ENCODE peak calls at places on chromosomes 4 and X, in ten cellular contexts. One of them, this sample, is unnamed.

GRCh38 chrX:15349046-15349445 is 13.7 kb upstream of the PIGA start:
- DNase-seq in heart left ventricle: no peak
- DNase-seq in K562: peak; percentile 13
- DNase-seq in thyroid gland: peak; percentile 33
- DNase-seq in erythroblast: peak; percentile 66
- DNase-seq in lower leg skin: no peak
- DNase-seq in A549: peak; percentile 72
- DNase-seq in IMR-90: peak; percentile 73
- DNase-seq in GM12891: no peak
- DNase-seq in breast epithelium: no peak
- DNase-seq in this sample: no peak

GRCh38 chr4:2356123-2357069 is 62.0 kb downstream of the ZFYVE28 start:
- DNase-seq in heart left ventricle: no peak
- DNase-seq in K562: no peak
- DNase-seq in thyroid gland: no peak
- DNase-seq in erythroblast: no peak
- DNase-seq in lower leg skin: peak; percentile 65
- DNase-seq in A549: no peak
- DNase-seq in IMR-90: no peak
- DNase-seq in GM12891: no peak
- DNase-seq in breast epithelium: no peak
- DNase-seq in this sample: no peak

GRCh38 chr4:169311643-169312365 is 41.0 kb upstream of the SH3RF1 start:
- DNase-seq in heart left ventricle: no peak
- DNase-seq in K562: peak; percentile 33
- DNase-seq in thyroid gland: peak; percentile 29
- DNase-seq in erythroblast: peak; percentile 61
- DNase-seq in lower leg skin: no peak
- DNase-seq in A549: peak; percentile 45
- DNase-seq in IMR-90: peak; percentile 59
- DNase-seq in GM12891: no peak
- DNase-seq in breast epithelium: no peak
- DNase-seq in this sample: peak; percentile 40

GRCh38 chrX:84046403-84046984 is 141.5 kb downstream of the RPS6KA6 start:
- DNase-seq in heart left ventricle: no peak
- DNase-seq in K562: peak; percentile 4
- DNase-seq in thyroid gland: peak; percentile 25
- DNase-seq in erythroblast: peak; percentile 31
- DNase-seq in lower leg skin: no peak
- DNase-seq in A549: peak; percentile 53
- DNase-seq in IMR-90: peak; percentile 38
- DNase-seq in GM12891: no peak
- DNase-seq in breast epithelium: no peak
- DNase-seq in this sample: no peak

GRCh38 chrX:17595456-17596035 is 141.7 kb upstream of the SCML1 start:
- DNase-seq in heart left ventricle: no peak
- DNase-seq in K562: no peak
- DNase-seq in thyroid gland: no peak
- DNase-seq in erythroblast: no peak
- DNase-seq in lower leg skin: no peak
- DNase-seq in A549: peak; percentile 26
- DNase-seq in IMR-90: peak; percentile 62
- DNase-seq in GM12891: no peak
- DNase-seq in breast epithelium: no peak
- DNase-seq in this sample: no peak

GRCh38 chrX:48918644-48919340 is at the start of gene PIM2:
- DNase-seq in heart left ventricle: peak; percentile 92
- DNase-seq in K562: peak; percentile 87
- DNase-seq in thyroid gland: peak; percentile 95
- DNase-seq in erythroblast: peak; percentile 95
- DNase-seq in lower leg skin: peak; percentile 97
- DNase-seq in A549: peak; percentile 87
- DNase-seq in IMR-90: peak; percentile 82
- DNase-seq in GM12891: peak; percentile 73
- DNase-seq in breast epithelium: peak; percentile 92
- DNase-seq in this sample: peak; percentile 44

GRCh38 chr4:147987252-147987651 is 255.4 kb downstream of the ARHGAP10 start:
- DNase-seq in heart left ventricle: no peak
- DNase-seq in K562: no peak
- DNase-seq in thyroid gland: no peak
- DNase-seq in erythroblast: no peak
- DNase-seq in lower leg skin: no peak
- DNase-seq in A549: no peak
- DNase-seq in IMR-90: no peak
- DNase-seq in GM12891: no peak
- DNase-seq in breast epithelium: no peak
- DNase-seq in this sample: no peak

GRCh38 chr4:38948551-38948950 is 80.9 kb downstream of the FAM114A1 start:
- DNase-seq in heart left ventricle: no peak
- DNase-seq in K562: no peak
- DNase-seq in thyroid gland: no peak
- DNase-seq in erythroblast: no peak
- DNase-seq in lower leg skin: no peak
- DNase-seq in A549: peak; percentile 8
- DNase-seq in IMR-90: peak; percentile 95
- DNase-seq in GM12891: no peak
- DNase-seq in breast epithelium: no peak
- DNase-seq in this sample: peak; percentile 7

GRCh38 chrX:1422135-1422465 is 30.2 kb upstream of the SLC25A6 start:
- DNase-seq in heart left ventricle: no peak
- DNase-seq in K562: no peak
- DNase-seq in thyroid gland: no peak
- DNase-seq in erythroblast: no peak
- DNase-seq in lower leg skin: no peak
- DNase-seq in A549: no peak
- DNase-seq in IMR-90: no peak
- DNase-seq in GM12891: no peak
- DNase-seq in breast epithelium: no peak
- DNase-seq in this sample: no peak

GRCh38 chr4:57182132-57182874 is 72.1 kb upstream of the IGFBP7 start:
- DNase-seq in heart left ventricle: peak; percentile 76
- DNase-seq in K562: no peak
- DNase-seq in thyroid gland: peak; percentile 39
- DNase-seq in erythroblast: peak; percentile 14
- DNase-seq in lower leg skin: no peak
- DNase-seq in A549: no peak
- DNase-seq in IMR-90: no peak
- DNase-seq in GM12891: no peak
- DNase-seq in breast epithelium: no peak
- DNase-seq in this sample: no peak

GRCh38 chr4:139028191-139028661 is 12.6 kb downstream of the NOCT start:
- DNase-seq in heart left ventricle: peak; percentile 75
- DNase-seq in K562: no peak
- DNase-seq in thyroid gland: peak; percentile 93
- DNase-seq in erythroblast: no peak
- DNase-seq in lower leg skin: no peak
- DNase-seq in A549: no peak
- DNase-seq in IMR-90: no peak
- DNase-seq in GM12891: no peak
- DNase-seq in breast epithelium: no peak
- DNase-seq in this sample: no peak

GRCh38 chrX:152575331-152575730 is 62.4 kb upstream of the GABRQ start:
- DNase-seq in heart left ventricle: no peak
- DNase-seq in K562: no peak
- DNase-seq in thyroid gland: no peak
- DNase-seq in erythroblast: no peak
- DNase-seq in lower leg skin: no peak
- DNase-seq in A549: no peak
- DNase-seq in IMR-90: no peak
- DNase-seq in GM12891: no peak
- DNase-seq in breast epithelium: no peak
- DNase-seq in this sample: no peak

GRCh38 chr4:74535471-74535870 is 90.5 kb downstream of the AREG start:
- DNase-seq in heart left ventricle: no peak
- DNase-seq in K562: no peak
- DNase-seq in thyroid gland: no peak
- DNase-seq in erythroblast: no peak
- DNase-seq in lower leg skin: no peak
- DNase-seq in A549: no peak
- DNase-seq in IMR-90: no peak
- DNase-seq in GM12891: no peak
- DNase-seq in breast epithelium: no peak
- DNase-seq in this sample: no peak

GRCh38 chr4:186105721-186106335 is 1.3 kb downstream of the FAM149A start:
- DNase-seq in heart left ventricle: no peak
- DNase-seq in K562: no peak
- DNase-seq in thyroid gland: no peak
- DNase-seq in erythroblast: no peak
- DNase-seq in lower leg skin: no peak
- DNase-seq in A549: no peak
- DNase-seq in IMR-90: no peak
- DNase-seq in GM12891: no peak
- DNase-seq in breast epithelium: no peak
- DNase-seq in this sample: no peak
- TF ChIP-seq POLR2A in heart left ventricle: no peak
- TF ChIP-seq POLR2A in K562: no peak
- TF ChIP-seq POLR2A in thyroid gland: peak; percentile 35
- TF ChIP-seq POLR2A in erythroblast: no peak
- TF ChIP-seq POLR2A in lower leg skin: no peak
- TF ChIP-seq POLR2A in A549: no peak
- TF ChIP-seq POLR2A in IMR-90: no peak
- TF ChIP-seq POLR2A in GM12891: no peak
- TF ChIP-seq POLR2A in breast epithelium: no peak
- TF ChIP-seq POLR2A in this sample: no peak

GRCh38 chrX:103831803-103832544 is at the start of gene RAB9B:
- DNase-seq in heart left ventricle: peak; percentile 45
- DNase-seq in K562: peak; percentile 15
- DNase-seq in thyroid gland: peak; percentile 70
- DNase-seq in erythroblast: peak; percentile 66
- DNase-seq in lower leg skin: peak; percentile 88
- DNase-seq in A549: no peak
- DNase-seq in IMR-90: peak; percentile 33
- DNase-seq in GM12891: peak; percentile 42
- DNase-seq in breast epithelium: peak; percentile 42
- DNase-seq in this sample: peak; percentile 60
- TF ChIP-seq POLR2A in heart left ventricle: no peak
- TF ChIP-seq POLR2A in K562: no peak
- TF ChIP-seq POLR2A in thyroid gland: peak; percentile 3
- TF ChIP-seq POLR2A in erythroblast: no peak
- TF ChIP-seq POLR2A in lower leg skin: no peak
- TF ChIP-seq POLR2A in A549: no peak
- TF ChIP-seq POLR2A in IMR-90: no peak
- TF ChIP-seq POLR2A in GM12891: no peak
- TF ChIP-seq POLR2A in breast epithelium: no peak
- TF ChIP-seq POLR2A in this sample: no peak

GRCh38 chrX:118497180-118497814 is 1.7 kb downstream of the DOCK11 start:
- DNase-seq in heart left ventricle: no peak
- DNase-seq in K562: no peak
- DNase-seq in thyroid gland: peak; percentile 42
- DNase-seq in erythroblast: no peak
- DNase-seq in lower leg skin: no peak
- DNase-seq in A549: no peak
- DNase-seq in IMR-90: no peak
- DNase-seq in GM12891: no peak
- DNase-seq in breast epithelium: no peak
- DNase-seq in this sample: no peak

GRCh38 chrX:118493653-118494297 is 1.8 kb upstream of the DOCK11 start:
- DNase-seq in heart left ventricle: no peak
- DNase-seq in K562: peak; percentile 20
- DNase-seq in thyroid gland: no peak
- DNase-seq in erythroblast: peak; percentile 14
- DNase-seq in lower leg skin: peak; percentile 37
- DNase-seq in A549: no peak
- DNase-seq in IMR-90: no peak
- DNase-seq in GM12891: no peak
- DNase-seq in breast epithelium: no peak
- DNase-seq in this sample: no peak

GRCh38 chrX:118496763-118497079 is 1.1 kb downstream of the DOCK11 start:
- DNase-seq in heart left ventricle: no peak
- DNase-seq in K562: no peak
- DNase-seq in thyroid gland: no peak
- DNase-seq in erythroblast: peak; percentile 46
- DNase-seq in lower leg skin: no peak
- DNase-seq in A549: no peak
- DNase-seq in IMR-90: no peak
- DNase-seq in GM12891: no peak
- DNase-seq in breast epithelium: no peak
- DNase-seq in this sample: peak; percentile 12

GRCh38 chrX:118495958-118496762 is 545 bp downstream of the DOCK11 start:
- DNase-seq in heart left ventricle: peak; percentile 80
- DNase-seq in K562: peak; percentile 21
- DNase-seq in thyroid gland: peak; percentile 57
- DNase-seq in erythroblast: peak; percentile 55
- DNase-seq in lower leg skin: peak; percentile 90
- DNase-seq in A549: peak; percentile 48
- DNase-seq in IMR-90: no peak
- DNase-seq in GM12891: no peak
- DNase-seq in breast epithelium: peak; percentile 22
- DNase-seq in this sample: peak; percentile 30

DNA sequence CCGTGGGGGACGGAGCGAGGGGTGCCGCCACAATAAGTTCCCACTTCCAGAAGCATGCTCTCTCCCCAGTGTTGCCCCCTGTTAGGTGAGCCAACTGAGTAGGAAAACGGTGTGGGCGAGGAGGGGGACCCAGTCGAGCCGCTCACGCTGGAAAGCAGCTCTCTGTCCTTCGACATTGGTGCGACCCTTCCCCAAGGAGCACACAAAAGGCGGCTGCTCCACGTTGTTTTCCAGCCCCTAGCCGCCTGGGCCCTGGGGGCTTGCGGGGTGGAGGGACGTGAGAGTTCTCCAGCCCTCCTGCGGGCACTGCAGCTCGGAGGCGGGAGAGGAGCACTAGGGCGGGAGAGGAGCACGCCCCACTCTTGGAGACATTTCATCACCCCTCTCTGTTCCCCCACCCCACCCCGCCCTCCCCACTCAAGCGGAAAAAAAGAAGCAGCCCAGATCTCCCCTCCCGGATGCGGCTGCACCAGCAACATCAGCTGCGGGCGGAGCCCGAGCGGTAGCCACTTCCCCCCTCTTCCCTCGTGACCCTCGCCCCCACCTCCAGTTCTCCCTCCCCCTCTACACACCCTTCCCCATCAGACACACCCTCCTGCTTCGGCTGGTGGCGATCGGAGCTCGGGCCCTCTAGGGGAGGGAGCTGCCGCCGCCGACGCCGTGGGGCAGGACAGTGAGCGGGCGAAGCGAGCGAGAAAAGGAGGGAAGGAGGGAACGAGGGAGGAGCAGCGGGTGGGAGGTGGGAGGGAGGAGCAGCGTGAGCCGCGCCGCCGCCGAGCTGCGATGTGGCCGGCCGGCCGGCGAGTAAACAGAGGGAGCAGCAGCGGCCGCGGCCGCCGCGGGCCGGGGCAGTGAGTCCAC is at the start of gene DOCK11:
- DNase-seq in heart left ventricle: peak; percentile 86
- DNase-seq in K562: peak; percentile 84
- DNase-seq in thyroid gland: peak; percentile 81
- DNase-seq in erythroblast: peak; percentile 87
- DNase-seq in lower leg skin: peak; percentile 95
- DNase-seq in A549: peak; percentile 77
- DNase-seq in IMR-90: peak; percentile 76
- DNase-seq in GM12891: peak; percentile 48
- DNase-seq in breast epithelium: peak; percentile 34
- DNase-seq in this sample: peak; percentile 57
- TF ChIP-seq POLR2A in heart left ventricle: peak; percentile 16
- TF ChIP-seq POLR2A in K562: peak; percentile 57
- TF ChIP-seq POLR2A in thyroid gland: peak; percentile 77
- TF ChIP-seq POLR2A in erythroblast: peak; percentile 35
- TF ChIP-seq POLR2A in lower leg skin: no peak
- TF ChIP-seq POLR2A in A549: no peak
- TF ChIP-seq POLR2A in IMR-90: no peak
- TF ChIP-seq POLR2A in GM12891: no peak
- TF ChIP-seq POLR2A in breast epithelium: no peak
- TF ChIP-seq POLR2A in this sample: peak; percentile 59

GRCh38 chr4:140697709-140698560 is 58.2 kb downstream of the TBC1D9 start:
- DNase-seq in heart left ventricle: no peak
- DNase-seq in K562: no peak
- DNase-seq in thyroid gland: no peak
- DNase-seq in erythroblast: no peak
- DNase-seq in lower leg skin: no peak
- DNase-seq in A549: no peak
- DNase-seq in IMR-90: no peak
- DNase-seq in GM12891: no peak
- DNase-seq in breast epithelium: no peak
- DNase-seq in this sample: no peak
- TF ChIP-seq POLR2A in heart left ventricle: no peak
- TF ChIP-seq POLR2A in K562: no peak
- TF ChIP-seq POLR2A in thyroid gland: no peak
- TF ChIP-seq POLR2A in erythroblast: no peak
- TF ChIP-seq POLR2A in lower leg skin: no peak
- TF ChIP-seq POLR2A in A549: no peak
- TF ChIP-seq POLR2A in IMR-90: no peak
- TF ChIP-seq POLR2A in GM12891: no peak
- TF ChIP-seq POLR2A in breast epithelium: no peak
- TF ChIP-seq POLR2A in this sample: no peak